ENCODE peak calls at places on chromosomes 11 and 22, in four cellular contexts. S, I, O and G are unnamed samples. For H3K4me1 and H3K27me3, the result is how much of the 10 kb centered on the place peaks cover.

GRCh38 chr22:44384981-44385610 is 72.3 kb upstream of the SHISAL1 start:
- DNase-seq in S (no peak), I (no peak), O (peak), G (no peak)

GRCh38 chr11:123351375-123351774 is 78.7 kb upstream of the GRAMD1B start:
- DNase-seq in S (no peak), I (no peak), O (no peak), G (no peak)

GRCh38 chr22:41526802-41527799 is 17.2 kb downstream of the POLR3H start:
- DNase-seq in S (no peak), I (peak), O (no peak), G (no peak)

GRCh38 chr11:114077482-114078305 is 18.2 kb downstream of the ZBTB16 start:
- DNase-seq in S (no peak), I (no peak), O (peak), G (no peak)

GRCh38 chr11:37972691-37973090 is 1374.7 kb upstream of the RAG2 start:
- DNase-seq in S (no peak), I (no peak), O (no peak), G (no peak)

GRCh38 chr11:110903830-110904229 is 191.6 kb upstream of the ARHGAP20 start:
- DNase-seq in S (no peak), I (no peak), O (no peak), G (no peak)

GRCh38 chr22:36405671-36406070 is 17.9 kb upstream of the MYH9 start:
- DNase-seq in S (no peak), I (no peak), O (no peak), G (no peak)

GRCh38 chr22:50105529-50106100 is 15.8 kb downstream of the MOV10L1 start:
- DNase-seq in S (peak), I (no peak), O (no peak), G (no peak)

GRCh38 chr11:47467372-47467771 is 18.4 kb upstream of the RAPSN start:
- DNase-seq in S (no peak), I (no peak), O (no peak), G (no peak)

GRCh38 chr11:35746356-35747153 is 84.0 kb downstream of the TRIM44 start:
- DNase-seq in S (no peak), I (no peak), O (no peak), G (no peak)

GRCh38 chr22:17891427-17892167 is 117.3 kb upstream of the BID start:
- DNase-seq in S (no peak), I (no peak), O (no peak), G (no peak)

GRCh38 chr11:57094206-57094940 is 87.4 kb upstream of the LRRC55 start:
- DNase-seq in S (peak), I (no peak), O (no peak), G (no peak)

GRCh38 chr22:48765595-48765994 is 1062.1 kb downstream of the BRD1 start:
- DNase-seq in S (no peak), I (no peak), O (no peak), G (peak)

GRCh38 chr22:33438273-33438672 is 380.1 kb upstream of the SYN3 start:
- DNase-seq in S (peak), I (no peak), O (no peak), G (no peak)

GRCh38 chr22:30649430-30650007 is 13.9 kb downstream of the SLC35E4 start:
- DNase-seq in S (peak), I (no peak), O (peak), G (no peak)

GRCh38 chr11:44371706-44372105 is 61.8 kb upstream of the ALX4 start:
- DNase-seq in S (no peak), I (no peak), O (no peak), G (no peak)

GRCh38 chr22:27985323-27986275 is 66.5 kb upstream of the PITPNB start:
- DNase-seq in S (no peak), I (peak), O (no peak), G (peak)

GRCh38 chr11:111762981-111763643 is 3.1 kb downstream of the PPP2R1B start:
- DNase-seq in S (no peak), I (no peak), O (no peak), G (no peak)

GRCh38 chr11:78417888-78418583 is 416 bp upstream of the GAB2 start:
- DNase-seq in S (no peak), I (peak), O (peak), G (peak)

GRCh38 chr22:32542332-32543019 is 67.9 kb downstream of the FBXO7 start:
- DNase-seq in S (no peak), I (peak), O (no peak), G (no peak)

GRCh38 chr11:20719821-20720220 is 50.4 kb downstream of the NELL1 start:
- DNase-seq in S (no peak), I (no peak), O (no peak), G (no peak)

GRCh38 chr11:27307232-27307631 is 55.8 kb downstream of the CCDC34 start:
- DNase-seq in S (no peak), I (no peak), O (no peak), G (no peak)

GRCh38 chr11:12242071-12242672 is 131.8 kb downstream of the MICAL2 start:
- DNase-seq in S (no peak), I (no peak), O (no peak), G (no peak)
- H3K27ac ChIP-seq in S (no peak), I (peak), O (no peak), G (no peak)

GRCh38 chr11:46293066-46293465 is 15.6 kb downstream of the CREB3L1 start:
- DNase-seq in S (no peak), I (no peak), O (no peak), G (no peak)
- H3K4me1 ChIP-seq in S (under half), I (half or more), O (half or more), G (half or more)

DNA sequence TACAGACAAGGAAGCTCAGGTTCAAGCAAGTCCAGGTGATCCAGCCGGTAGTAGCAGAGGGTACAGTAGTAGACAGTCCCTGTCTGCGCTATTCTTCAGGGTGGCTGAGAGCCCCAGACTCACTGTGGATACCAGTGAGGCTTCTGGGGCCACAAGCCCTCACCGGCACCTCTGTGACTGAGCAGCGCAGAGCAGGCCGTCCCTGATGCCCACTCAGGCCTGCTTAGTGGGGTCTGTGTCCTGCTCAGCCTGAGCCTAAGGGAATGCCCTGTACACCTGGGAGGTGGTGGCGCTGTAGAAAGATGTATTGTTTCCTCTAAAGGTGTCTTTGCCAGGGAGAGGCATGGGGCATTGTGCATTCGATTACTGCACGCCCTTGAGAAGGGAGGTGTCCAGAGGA is 143.8 kb downstream of the CACNA1I start:
- DNase-seq in S (no peak), I (no peak), O (no peak), G (no peak)
- H3K27me3 ChIP-seq in S (under half), I (under half), O (under half), G (under half)

DNA sequence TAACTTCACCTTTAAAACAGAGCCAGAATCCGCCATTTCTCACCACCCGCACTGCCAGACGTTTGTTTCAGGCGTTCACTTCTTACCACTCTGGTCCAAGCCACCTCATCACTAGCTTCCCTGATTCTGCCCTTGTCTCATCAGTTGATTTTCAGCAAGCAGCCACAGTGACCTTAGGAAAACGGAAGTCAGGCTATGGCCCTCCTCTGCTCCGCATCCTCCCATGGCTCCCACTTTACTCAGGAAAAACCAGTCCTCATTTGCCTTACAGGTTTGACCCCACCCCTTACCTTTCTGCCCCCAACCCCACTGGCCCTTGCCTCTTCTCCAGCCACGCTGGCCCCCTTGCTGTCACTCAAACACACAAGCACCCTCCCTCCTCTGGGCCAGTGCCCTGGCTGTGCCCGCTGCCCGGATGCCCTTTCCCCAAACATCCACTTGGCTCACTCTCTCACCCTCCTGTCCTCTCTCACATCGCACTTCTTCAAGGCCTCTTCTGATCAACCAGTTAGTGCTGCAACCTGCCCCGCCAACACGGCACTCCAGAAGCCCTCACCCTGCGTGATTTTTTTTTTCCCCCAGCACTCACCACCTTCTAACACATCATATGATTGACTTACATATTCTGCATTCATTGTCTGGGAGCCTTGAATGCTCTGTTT is 18.9 kb downstream of the TPST2 start:
- DNase-seq in S (no peak), I (no peak), O (no peak), G (no peak)
- H3K27ac ChIP-seq in S (no peak), I (no peak), O (no peak), G (peak)

GRCh38 chr11:34637303-34637702 is 16.4 kb downstream of the EHF start:
- DNase-seq in S (no peak), I (no peak), O (no peak), G (no peak)
- H3K4me1 ChIP-seq in S (half or more), I (under half), O (half or more), G (under half)

DNA sequence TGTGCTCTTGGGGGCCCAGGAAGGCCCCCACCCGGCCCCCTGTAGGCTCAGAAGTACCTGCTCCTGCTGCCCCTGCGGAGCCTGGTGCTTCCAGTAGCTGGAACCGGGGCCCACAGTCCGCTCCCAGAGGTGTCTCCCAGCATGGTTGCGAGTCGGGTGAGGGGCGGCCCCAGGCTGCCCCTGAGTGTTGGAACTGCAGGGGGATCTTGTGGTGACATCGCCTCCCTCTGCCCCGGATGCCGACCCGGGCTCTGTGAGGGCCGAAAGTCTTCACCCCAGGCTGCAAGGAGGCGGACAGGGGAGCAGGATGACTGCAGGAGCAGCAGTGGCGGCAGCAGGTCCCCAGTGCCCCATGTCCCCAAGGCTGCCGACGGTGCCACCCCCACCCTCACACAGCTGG is 9.5 kb upstream of the PKP3 start:
- DNase-seq in S (no peak), I (no peak), O (no peak), G (no peak)
- H3K27me3 ChIP-seq in S (under half), I (under half), O (under half), G (under half)